ENCODE peak calls at places on chromosomes 1 and 21, in eight cellular contexts. L, X, S, K, C, T, P and W are unnamed samples. For H3K9me3, the result is how much of the 10 kb centered on the place peaks cover.

GRCh38 chr1:205813755-205814058 is 709 bp upstream of the SLC41A1 start:
- DNase-seq in L (no peak), X (no peak), S (no peak), K (no peak), C (no peak), T (no peak), P (peak), W (no peak)

GRCh38 chr1:214404154-214404553 is 123.2 kb downstream of the SMYD2 start:
- DNase-seq in L (peak), X (no peak), S (no peak), K (peak), C (no peak), T (peak), P (no peak), W (peak)

GRCh38 chr1:86704456-86704971 is at the start of gene SH3GLB1:
- DNase-seq in L (peak), X (peak), S (peak), K (peak), C (peak), T (peak), P (no peak), W (peak)

GRCh38 chr1:41939194-41939593 is 20.5 kb upstream of the HIVEP3 start:
- DNase-seq in L (no peak), X (no peak), S (peak), K (no peak), C (no peak), T (no peak), P (no peak), W (no peak)

GRCh38 chr1:97603218-97603617 is 317.6 kb downstream of the DPYD start:
- DNase-seq in L (no peak), X (no peak), S (no peak), K (no peak), C (no peak), T (no peak), P (no peak), W (no peak)

GRCh38 chr21:26194326-26194725 is 23.8 kb upstream of the APP start:
- DNase-seq in L (peak), X (no peak), S (no peak), K (no peak), C (no peak), T (no peak), P (no peak), W (no peak)

GRCh38 chr1:77874804-77875445 is 13.5 kb upstream of the NEXN start:
- DNase-seq in L (peak), X (no peak), S (no peak), K (no peak), C (no peak), T (peak), P (peak), W (peak)

GRCh38 chr1:3435666-3436065 is 18.8 kb upstream of the ARHGEF16 start:
- DNase-seq in L (no peak), X (no peak), S (no peak), K (no peak), C (no peak), T (no peak), P (no peak), W (no peak)

GRCh38 chr1:192724670-192725069 is 84.2 kb upstream of the RGS2 start:
- DNase-seq in L (peak), X (no peak), S (no peak), K (no peak), C (no peak), T (peak), P (peak), W (peak)

GRCh38 chr1:87369736-87370135 is 41.1 kb downstream of the LMO4 start:
- DNase-seq in L (no peak), X (no peak), S (no peak), K (no peak), C (no peak), T (no peak), P (no peak), W (no peak)

GRCh38 chr1:27488523-27489138 is 1.3 kb downstream of the WASF2 start:
- DNase-seq in L (peak), X (peak), S (peak), K (peak), C (no peak), T (peak), P (no peak), W (peak)

GRCh38 chr1:182617734-182618288 is 13.6 kb upstream of the RGS16 start:
- DNase-seq in L (peak), X (no peak), S (no peak), K (no peak), C (peak), T (peak), P (no peak), W (peak)

GRCh38 chr21:24418671-24419070 is 1188.6 kb downstream of the MRPL39 start:
- DNase-seq in L (no peak), X (no peak), S (no peak), K (no peak), C (no peak), T (no peak), P (no peak), W (no peak)

GRCh38 chr1:1281533-1282321 is 1.5 kb downstream of the SCNN1D start:
- DNase-seq in L (peak), X (no peak), S (no peak), K (peak), C (peak), T (peak), P (no peak), W (peak)

GRCh38 chr1:54052470-54052933 is 502 bp downstream of the TMEM59 start:
- DNase-seq in L (peak), X (peak), S (peak), K (peak), C (peak), T (peak), P (no peak), W (peak)

GRCh38 chr1:86259390-86259789 is 102.8 kb upstream of the COL24A1 start:
- DNase-seq in L (peak), X (no peak), S (no peak), K (no peak), C (no peak), T (peak), P (no peak), W (no peak)

GRCh38 chr1:21852282-21853129 is 40.4 kb downstream of the LDLRAD2 start:
- DNase-seq in L (no peak), X (no peak), S (no peak), K (no peak), C (no peak), T (no peak), P (no peak), W (no peak)

GRCh38 chr1:223008808-223009207 is 134.2 kb downstream of the TLR5 start:
- DNase-seq in L (no peak), X (no peak), S (no peak), K (no peak), C (no peak), T (no peak), P (no peak), W (no peak)

GRCh38 chr1:1618396-1619068 is 3.2 kb downstream of the MIB2 start:
- DNase-seq in L (no peak), X (no peak), S (no peak), K (no peak), C (no peak), T (no peak), P (no peak), W (no peak)

GRCh38 chr1:226638608-226639007 is 90.0 kb downstream of the STUM start:
- DNase-seq in L (no peak), X (no peak), S (no peak), K (no peak), C (no peak), T (no peak), P (no peak), W (no peak)

GRCh38 chr1:183609313-183609712 is 19.1 kb upstream of the NCF2 start:
- DNase-seq in L (peak), X (peak), S (peak), K (peak), C (peak), T (peak), P (no peak), W (peak)

GRCh38 chr1:61182049-61182448 is 99.7 kb downstream of the NFIA start:
- DNase-seq in L (peak), X (peak), S (no peak), K (peak), C (no peak), T (peak), P (no peak), W (no peak)

GRCh38 chr1:221739677-221740025 is 2.2 kb downstream of the DUSP10 start:
- DNase-seq in L (no peak), X (no peak), S (no peak), K (no peak), C (no peak), T (no peak), P (no peak), W (no peak)

GRCh38 chr1:221741364-221741970 is 422 bp downstream of the DUSP10 start:
- DNase-seq in L (peak), X (peak), S (peak), K (peak), C (no peak), T (peak), P (no peak), W (no peak)

GRCh38 chr1:221741971-221742554 is at the start of gene DUSP10:
- DNase-seq in L (peak), X (peak), S (peak), K (peak), C (peak), T (peak), P (peak), W (peak)

GRCh38 chr1:221740260-221740830 is 1.5 kb downstream of the DUSP10 start:
- DNase-seq in L (no peak), X (peak), S (peak), K (no peak), C (peak), T (no peak), P (no peak), W (peak)

GRCh38 chr1:221740941-221741363 is 937 bp downstream of the DUSP10 start:
- DNase-seq in L (no peak), X (peak), S (peak), K (no peak), C (peak), T (peak), P (no peak), W (no peak)
- TF ChIP-seq EZH2 in L (no peak), X (no peak), S (peak), K (no peak), C (no peak), T (no peak), P (no peak), W (no peak)

DNA sequence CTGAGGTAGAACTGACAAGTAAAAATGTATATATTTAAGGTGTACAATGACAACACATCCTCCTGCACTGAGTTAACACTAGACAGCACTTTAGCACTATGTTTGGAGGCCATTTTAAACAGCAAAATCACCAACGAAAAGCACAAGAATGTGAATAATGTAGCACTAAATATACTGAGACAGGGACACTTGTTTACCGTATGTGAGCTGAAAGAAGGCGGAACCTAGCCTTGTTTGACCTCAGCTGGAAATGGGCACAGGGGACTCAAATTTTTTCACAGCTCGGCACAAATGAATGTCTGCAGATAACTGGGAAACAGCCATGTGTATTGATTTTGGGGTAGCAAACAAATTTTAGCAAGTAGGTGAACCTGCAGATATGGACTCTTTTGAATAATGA is 18.0 kb upstream of the ATG4C start:
- DNase-seq in L (no peak), X (no peak), S (no peak), K (no peak), C (no peak), T (no peak), P (no peak), W (no peak)
- H3K9me3 ChIP-seq in L (under half), X (under half), S (under half), K (under half), C (under half), T (under half), P (under half), W (under half)

DNA sequence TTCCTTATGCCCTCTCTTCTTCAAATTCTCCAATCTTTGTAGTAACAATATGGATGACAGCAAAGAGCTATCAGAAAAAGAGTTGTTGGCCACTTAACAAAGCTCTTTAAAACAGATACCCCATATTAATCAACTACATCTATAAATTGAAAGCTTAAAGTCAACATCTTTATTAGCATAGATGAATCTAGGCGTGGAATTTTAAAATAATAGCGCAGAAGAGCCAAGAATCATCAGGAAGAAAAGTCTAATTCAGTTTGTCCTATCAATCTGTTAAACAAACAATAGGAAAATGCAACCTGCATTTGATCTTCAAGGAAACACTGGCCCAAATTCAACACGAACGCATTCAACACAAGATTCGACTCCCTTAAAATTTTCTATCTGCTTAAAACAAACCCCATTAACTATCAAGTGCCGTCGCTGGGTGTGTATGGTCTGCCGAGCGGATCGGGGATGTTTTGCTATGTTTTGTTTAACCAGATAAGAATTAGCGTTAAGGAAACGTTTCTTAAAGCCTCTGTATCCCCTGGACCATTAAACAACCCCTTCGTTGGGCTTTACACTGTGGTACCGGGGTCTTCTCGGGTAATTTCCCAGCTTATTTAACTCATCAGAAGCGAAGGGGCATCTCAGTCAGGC is 1.0 kb downstream of the LYST start:
- DNase-seq in L (no peak), X (no peak), S (no peak), K (no peak), C (no peak), T (peak), P (no peak), W (no peak)
- TF ChIP-seq EZH2 in L (no peak), X (no peak), S (peak), K (no peak), C (no peak), T (no peak), P (no peak), W (no peak)

DNA sequence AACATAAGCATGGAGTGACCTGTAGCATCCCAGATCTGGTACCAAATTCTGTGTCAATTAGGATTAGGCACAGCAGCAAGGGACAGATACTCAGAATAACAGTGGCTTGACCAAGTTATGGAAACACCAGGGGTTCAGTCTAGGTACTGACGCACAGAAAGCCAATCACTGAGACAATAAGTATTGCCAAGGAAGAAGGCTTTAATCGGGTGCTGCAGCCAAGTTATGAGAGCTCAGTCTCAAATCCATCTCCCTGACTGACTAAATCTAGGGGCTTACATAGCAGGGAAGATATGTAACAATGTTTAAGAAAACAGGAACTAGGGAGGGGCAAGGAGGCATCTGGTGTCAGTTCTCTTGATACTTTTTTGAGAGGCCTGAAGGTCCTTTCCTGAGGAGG is 39.6 kb upstream of the CTBS start:
- DNase-seq in L (no peak), X (no peak), S (no peak), K (no peak), C (no peak), T (no peak), P (no peak), W (no peak)
- H3K9me3 ChIP-seq in L (under half), X (under half), S (under half), K (under half), C (under half), T (under half), P (under half), W (under half)

DNA sequence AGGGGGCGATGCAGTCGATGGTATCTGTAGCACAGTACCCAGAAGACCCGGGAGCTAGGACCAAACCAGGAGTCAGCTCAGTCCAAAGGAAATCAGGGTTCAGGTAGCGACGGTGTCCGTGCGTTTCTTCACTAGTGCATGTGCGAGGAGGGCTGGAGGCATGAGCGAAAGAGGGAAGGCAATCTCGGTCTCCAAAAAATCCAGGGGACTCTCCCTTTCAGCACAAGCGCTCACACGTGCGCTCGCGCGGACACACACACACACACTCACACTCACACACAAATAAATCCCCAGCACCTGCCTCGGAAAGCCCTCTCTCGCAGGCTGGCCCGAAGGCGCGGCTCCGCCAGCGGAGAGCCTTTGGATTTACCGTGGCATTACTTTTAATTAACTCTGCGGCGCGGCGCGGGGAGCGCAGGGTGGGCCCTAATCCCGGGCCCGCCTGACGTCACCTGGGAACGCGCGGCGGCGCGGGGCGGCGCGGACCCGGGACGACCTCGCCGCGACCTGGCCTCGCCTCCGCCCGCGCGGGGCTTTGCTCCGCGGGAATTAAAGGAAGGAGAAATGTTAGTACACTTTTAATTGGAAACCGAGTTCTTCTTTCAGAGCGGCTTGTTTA is 121.2 kb downstream of the LMX1A start:
- DNase-seq in L (no peak), X (peak), S (peak), K (no peak), C (no peak), T (no peak), P (no peak), W (no peak)
- TF ChIP-seq EZH2 in L (peak), X (peak), S (peak), K (peak), C (no peak), T (no peak), P (peak), W (peak)

DNA sequence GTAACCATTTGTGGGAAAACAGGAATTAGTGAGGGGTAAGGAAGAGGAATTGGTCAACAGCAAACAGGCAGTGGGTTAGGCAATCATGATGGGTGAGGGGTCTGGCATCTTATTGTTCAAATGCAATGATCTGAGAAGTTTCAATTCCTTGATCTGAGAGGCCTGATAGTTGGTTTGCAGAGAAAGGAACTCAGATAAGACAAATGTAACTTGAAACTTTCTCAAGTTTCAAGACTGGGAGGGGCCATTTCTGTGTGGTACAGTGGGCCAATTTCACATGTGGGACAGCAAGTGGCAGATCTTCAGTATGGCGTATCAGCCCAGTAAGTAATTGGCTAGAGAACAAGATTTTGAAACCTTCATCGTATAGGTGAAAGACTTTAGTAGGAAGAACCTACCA is 102.5 kb downstream of the XPR1 start:
- DNase-seq in L (no peak), X (no peak), S (no peak), K (no peak), C (no peak), T (no peak), P (no peak), W (peak)
- H3K9me3 ChIP-seq in L (under half), X (under half), S (under half), K (under half), C (under half), T (under half), P (under half), W (under half)

GRCh38 chr1:156690673-156691032 is 13.4 kb upstream of the NES start:
- DNase-seq in L (no peak), X (no peak), S (no peak), K (no peak), C (no peak), T (no peak), P (no peak), W (no peak)
- TF ChIP-seq EZH2 in L (no peak), X (no peak), S (no peak), K (no peak), C (no peak), T (no peak), P (no peak), W (no peak)

DNA sequence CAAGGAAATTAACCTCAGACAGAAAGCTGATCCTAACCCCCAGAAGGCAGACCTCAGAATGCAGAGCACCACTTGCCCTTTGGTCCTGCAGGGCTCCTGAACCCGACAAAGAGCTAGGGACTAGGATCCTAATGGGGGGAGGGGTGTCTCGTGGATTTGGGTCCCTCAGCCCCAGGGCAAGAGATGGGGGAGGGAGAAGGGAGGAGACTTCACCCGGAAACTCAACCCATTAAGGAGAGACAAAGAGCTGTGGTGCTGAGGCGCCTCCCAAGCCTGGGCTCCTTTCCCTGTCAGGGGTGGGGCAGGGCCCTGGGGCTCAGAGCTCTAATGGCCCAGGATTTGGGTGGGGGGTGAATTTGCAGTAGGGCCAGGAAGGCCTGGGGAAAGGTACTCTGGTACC is 2.9 kb downstream of the NECTIN4 start:
- DNase-seq in L (no peak), X (no peak), S (no peak), K (no peak), C (no peak), T (no peak), P (no peak), W (no peak)
- H3K9me3 ChIP-seq in L (under half), X (under half), S (under half), K (under half), C (under half), T (under half), P (under half), W (under half)

GRCh38 chr1:225544924-225545323 is 108.0 kb downstream of the ENAH start:
- DNase-seq in L (no peak), X (no peak), S (no peak), K (no peak), C (no peak), T (no peak), P (no peak), W (no peak)

GRCh38 chr1:225554216-225554812 is 98.6 kb downstream of the ENAH start:
- DNase-seq in L (no peak), X (peak), S (no peak), K (peak), C (no peak), T (peak), P (no peak), W (no peak)

GRCh38 chr1:225545649-225546048 is 107.3 kb downstream of the ENAH start:
- DNase-seq in L (no peak), X (no peak), S (no peak), K (no peak), C (no peak), T (no peak), P (no peak), W (no peak)

GRCh38 chr1:225548140-225548857 is 104.6 kb downstream of the ENAH start:
- DNase-seq in L (no peak), X (no peak), S (no peak), K (no peak), C (no peak), T (peak), P (no peak), W (no peak)

DNA sequence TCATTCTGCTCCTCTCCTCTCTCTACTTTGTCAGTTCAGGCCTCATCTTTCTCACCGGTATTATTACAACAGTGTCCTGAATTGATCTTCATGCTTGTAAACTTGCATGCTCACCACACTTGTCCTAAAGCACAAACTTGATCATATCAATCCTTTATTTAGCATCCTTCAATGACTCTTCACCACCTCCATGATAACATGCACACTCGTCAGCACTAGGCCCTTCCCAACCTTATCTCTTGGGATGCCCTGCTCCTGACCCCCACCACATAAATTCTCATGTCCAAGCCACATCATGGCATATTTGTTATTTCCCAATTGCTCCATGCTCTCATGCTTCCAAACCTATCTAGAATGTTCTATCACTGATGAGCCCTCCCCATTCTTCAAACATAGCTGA is 103.1 kb downstream of the ENAH start:
- DNase-seq in L (no peak), X (no peak), S (no peak), K (no peak), C (no peak), T (no peak), P (no peak), W (no peak)
- TF ChIP-seq EZH2 in L (no peak), X (no peak), S (no peak), K (no peak), C (no peak), T (no peak), P (no peak), W (no peak)